ENCODE peak calls at places on chromosome 18, in eight cellular contexts. One of them, this sample, is unnamed.

GRCh38 chr18:10266236-10266585 is 188.2 kb upstream of the APCDD1 start:
- DNase-seq in stimulated activated naive CD4-positive, alpha-beta T cell: no peak
- DNase-seq in mammary epithelial cell: no peak
- DNase-seq in GM04504: no peak
- DNase-seq in stimulated activated CD8-positive, alpha-beta memory T cell treated with anti-CD3 and anti-CD28 coated beads, Interleukin-15, amount 100 ng/mL, for 24 hours: no peak
- DNase-seq in Daoy: no peak
- DNase-seq in SJCRH30: no peak
- DNase-seq in AG20443: no peak
- DNase-seq in this sample: no peak

GRCh38 chr18:56645415-56646016 is 5.6 kb upstream of the WDR7 start:
- DNase-seq in AG20443: no peak
- DNase-seq in stimulated activated CD8-positive, alpha-beta memory T cell treated with anti-CD3 and anti-CD28 coated beads, Interleukin-15, amount 100 ng/mL, for 24 hours: no peak
- DNase-seq in Daoy: no peak
- DNase-seq in mammary epithelial cell: no peak
- DNase-seq in stimulated activated naive CD4-positive, alpha-beta T cell: no peak
- DNase-seq in SJCRH30: no peak
- DNase-seq in GM04504: no peak
- DNase-seq in this sample: peak; percentile 26

GRCh38 chr18:35024965-35025364 is 16.2 kb upstream of the MAPRE2 start:
- DNase-seq in GM04504: peak; percentile 95
- DNase-seq in Daoy: no peak
- DNase-seq in mammary epithelial cell: no peak
- DNase-seq in AG20443: peak; percentile 72
- DNase-seq in SJCRH30: peak; percentile 64
- DNase-seq in stimulated activated naive CD4-positive, alpha-beta T cell: no peak
- DNase-seq in stimulated activated CD8-positive, alpha-beta memory T cell treated with anti-CD3 and anti-CD28 coated beads, Interleukin-15, amount 100 ng/mL, for 24 hours: no peak
- DNase-seq in this sample: no peak

GRCh38 chr18:79856119-79857080 is 58.7 kb downstream of the KCNG2 start:
- DNase-seq in GM04504: no peak
- DNase-seq in AG20443: peak; percentile 58
- DNase-seq in stimulated activated naive CD4-positive, alpha-beta T cell: peak; percentile 5
- DNase-seq in mammary epithelial cell: no peak
- DNase-seq in Daoy: no peak
- DNase-seq in SJCRH30: peak; percentile 90
- DNase-seq in stimulated activated CD8-positive, alpha-beta memory T cell treated with anti-CD3 and anti-CD28 coated beads, Interleukin-15, amount 100 ng/mL, for 24 hours: no peak
- DNase-seq in this sample: no peak

GRCh38 chr18:50128506-50129271 is 66.3 kb downstream of the MYO5B start:
- DNase-seq in GM04504: no peak
- DNase-seq in stimulated activated naive CD4-positive, alpha-beta T cell: no peak
- DNase-seq in SJCRH30: no peak
- DNase-seq in stimulated activated CD8-positive, alpha-beta memory T cell treated with anti-CD3 and anti-CD28 coated beads, Interleukin-15, amount 100 ng/mL, for 24 hours: no peak
- DNase-seq in AG20443: no peak
- DNase-seq in mammary epithelial cell: no peak
- DNase-seq in Daoy: no peak
- DNase-seq in this sample: no peak

GRCh38 chr18:62347091-62347506 is 22.0 kb downstream of the TNFRSF11A start:
- DNase-seq in Daoy: peak; percentile 13
- DNase-seq in SJCRH30: no peak
- DNase-seq in AG20443: no peak
- DNase-seq in stimulated activated CD8-positive, alpha-beta memory T cell treated with anti-CD3 and anti-CD28 coated beads, Interleukin-15, amount 100 ng/mL, for 24 hours: no peak
- DNase-seq in stimulated activated naive CD4-positive, alpha-beta T cell: no peak
- DNase-seq in mammary epithelial cell: no peak
- DNase-seq in GM04504: no peak
- DNase-seq in this sample: no peak

GRCh38 chr18:73879771-73880170 is 267.9 kb downstream of the FBXO15 start:
- DNase-seq in stimulated activated CD8-positive, alpha-beta memory T cell treated with anti-CD3 and anti-CD28 coated beads, Interleukin-15, amount 100 ng/mL, for 24 hours: no peak
- DNase-seq in SJCRH30: no peak
- DNase-seq in GM04504: no peak
- DNase-seq in mammary epithelial cell: no peak
- DNase-seq in stimulated activated naive CD4-positive, alpha-beta T cell: no peak
- DNase-seq in Daoy: peak; percentile 36
- DNase-seq in AG20443: no peak
- DNase-seq in this sample: no peak

GRCh38 chr18:57258131-57258777 is 94.1 kb upstream of the ST8SIA3 start:
- DNase-seq in stimulated activated naive CD4-positive, alpha-beta T cell: no peak
- DNase-seq in SJCRH30: no peak
- DNase-seq in Daoy: no peak
- DNase-seq in GM04504: no peak
- DNase-seq in AG20443: no peak
- DNase-seq in stimulated activated CD8-positive, alpha-beta memory T cell treated with anti-CD3 and anti-CD28 coated beads, Interleukin-15, amount 100 ng/mL, for 24 hours: no peak
- DNase-seq in mammary epithelial cell: no peak
- DNase-seq in this sample: no peak

GRCh38 chr18:686339-687111 is 25.9 kb downstream of the ENOSF1 start:
- DNase-seq in mammary epithelial cell: no peak
- DNase-seq in SJCRH30: peak; percentile 34
- DNase-seq in AG20443: no peak
- DNase-seq in Daoy: no peak
- DNase-seq in stimulated activated CD8-positive, alpha-beta memory T cell treated with anti-CD3 and anti-CD28 coated beads, Interleukin-15, amount 100 ng/mL, for 24 hours: no peak
- DNase-seq in GM04504: no peak
- DNase-seq in stimulated activated naive CD4-positive, alpha-beta T cell: no peak
- DNase-seq in this sample: no peak

GRCh38 chr18:67509711-67510110 is 6.8 kb downstream of the DSEL start:
- DNase-seq in stimulated activated naive CD4-positive, alpha-beta T cell: no peak
- DNase-seq in mammary epithelial cell: no peak
- DNase-seq in SJCRH30: no peak
- DNase-seq in GM04504: no peak
- DNase-seq in AG20443: peak; percentile 24
- DNase-seq in Daoy: no peak
- DNase-seq in stimulated activated CD8-positive, alpha-beta memory T cell treated with anti-CD3 and anti-CD28 coated beads, Interleukin-15, amount 100 ng/mL, for 24 hours: no peak
- DNase-seq in this sample: no peak

GRCh38 chr18:3935316-3935715 is 485.3 kb downstream of the TGIF1 start:
- DNase-seq in AG20443: no peak
- DNase-seq in GM04504: no peak
- DNase-seq in mammary epithelial cell: no peak
- DNase-seq in stimulated activated naive CD4-positive, alpha-beta T cell: no peak
- DNase-seq in SJCRH30: no peak
- DNase-seq in Daoy: no peak
- DNase-seq in stimulated activated CD8-positive, alpha-beta memory T cell treated with anti-CD3 and anti-CD28 coated beads, Interleukin-15, amount 100 ng/mL, for 24 hours: no peak
- DNase-seq in this sample: no peak

GRCh38 chr18:27609221-27609620 is 424.1 kb upstream of the CHST9 start:
- DNase-seq in GM04504: no peak
- DNase-seq in stimulated activated CD8-positive, alpha-beta memory T cell treated with anti-CD3 and anti-CD28 coated beads, Interleukin-15, amount 100 ng/mL, for 24 hours: no peak
- DNase-seq in mammary epithelial cell: no peak
- DNase-seq in SJCRH30: no peak
- DNase-seq in Daoy: no peak
- DNase-seq in stimulated activated naive CD4-positive, alpha-beta T cell: no peak
- DNase-seq in AG20443: no peak
- DNase-seq in this sample: no peak

GRCh38 chr18:25921677-25922421 is 168.6 kb downstream of the SS18 start:
- DNase-seq in AG20443: peak; percentile 52
- DNase-seq in Daoy: peak; percentile 55
- DNase-seq in stimulated activated CD8-positive, alpha-beta memory T cell treated with anti-CD3 and anti-CD28 coated beads, Interleukin-15, amount 100 ng/mL, for 24 hours: no peak
- DNase-seq in SJCRH30: peak; percentile 43
- DNase-seq in stimulated activated naive CD4-positive, alpha-beta T cell: peak; percentile 1
- DNase-seq in GM04504: no peak
- DNase-seq in mammary epithelial cell: peak; percentile 31
- DNase-seq in this sample: peak; percentile 57

GRCh38 chr18:13281406-13281805 is 62.8 kb downstream of the LDLRAD4 start:
- DNase-seq in GM04504: no peak
- DNase-seq in stimulated activated naive CD4-positive, alpha-beta T cell: no peak
- DNase-seq in stimulated activated CD8-positive, alpha-beta memory T cell treated with anti-CD3 and anti-CD28 coated beads, Interleukin-15, amount 100 ng/mL, for 24 hours: no peak
- DNase-seq in SJCRH30: no peak
- DNase-seq in mammary epithelial cell: no peak
- DNase-seq in AG20443: no peak
- DNase-seq in Daoy: no peak
- DNase-seq in this sample: no peak

GRCh38 chr18:62979172-62979571 is 263.8 kb downstream of the PHLPP1 start:
- DNase-seq in Daoy: peak; percentile 70
- DNase-seq in stimulated activated CD8-positive, alpha-beta memory T cell treated with anti-CD3 and anti-CD28 coated beads, Interleukin-15, amount 100 ng/mL, for 24 hours: no peak
- DNase-seq in AG20443: peak; percentile 55
- DNase-seq in SJCRH30: peak; percentile 78
- DNase-seq in mammary epithelial cell: peak; percentile 77
- DNase-seq in stimulated activated naive CD4-positive, alpha-beta T cell: no peak
- DNase-seq in GM04504: peak; percentile 66
- DNase-seq in this sample: no peak

GRCh38 chr18:58438161-58438983 is 190.5 kb downstream of the ALPK2 start:
- DNase-seq in Daoy: peak; percentile 15
- DNase-seq in AG20443: peak; percentile 56
- DNase-seq in stimulated activated naive CD4-positive, alpha-beta T cell: no peak
- DNase-seq in GM04504: no peak
- DNase-seq in mammary epithelial cell: peak; percentile 16
- DNase-seq in stimulated activated CD8-positive, alpha-beta memory T cell treated with anti-CD3 and anti-CD28 coated beads, Interleukin-15, amount 100 ng/mL, for 24 hours: no peak
- DNase-seq in SJCRH30: no peak
- DNase-seq in this sample: no peak

GRCh38 chr18:7733642-7734041 is 166.5 kb downstream of the PTPRM start:
- DNase-seq in mammary epithelial cell: peak; percentile 43
- DNase-seq in GM04504: no peak
- DNase-seq in stimulated activated naive CD4-positive, alpha-beta T cell: no peak
- DNase-seq in SJCRH30: no peak
- DNase-seq in Daoy: no peak
- DNase-seq in stimulated activated CD8-positive, alpha-beta memory T cell treated with anti-CD3 and anti-CD28 coated beads, Interleukin-15, amount 100 ng/mL, for 24 hours: no peak
- DNase-seq in AG20443: no peak
- DNase-seq in this sample: no peak

GRCh38 chr18:54766631-54767030 is 61.6 kb upstream of the RAB27B start:
- DNase-seq in stimulated activated CD8-positive, alpha-beta memory T cell treated with anti-CD3 and anti-CD28 coated beads, Interleukin-15, amount 100 ng/mL, for 24 hours: no peak
- DNase-seq in mammary epithelial cell: peak; percentile 48
- DNase-seq in AG20443: no peak
- DNase-seq in SJCRH30: no peak
- DNase-seq in GM04504: no peak
- DNase-seq in stimulated activated naive CD4-positive, alpha-beta T cell: no peak
- DNase-seq in Daoy: no peak
- DNase-seq in this sample: no peak

GRCh38 chr18:21907451-21907850 is 166.9 kb downstream of the MIB1 start:
- DNase-seq in stimulated activated naive CD4-positive, alpha-beta T cell: no peak
- DNase-seq in stimulated activated CD8-positive, alpha-beta memory T cell treated with anti-CD3 and anti-CD28 coated beads, Interleukin-15, amount 100 ng/mL, for 24 hours: no peak
- DNase-seq in mammary epithelial cell: no peak
- DNase-seq in SJCRH30: no peak
- DNase-seq in AG20443: no peak
- DNase-seq in GM04504: no peak
- DNase-seq in Daoy: no peak
- DNase-seq in this sample: no peak

GRCh38 chr18:57748770-57749603 is 54.1 kb downstream of the ATP8B1 start:
- DNase-seq in GM04504: no peak
- DNase-seq in mammary epithelial cell: peak; percentile 47
- DNase-seq in Daoy: peak; percentile 36
- DNase-seq in stimulated activated naive CD4-positive, alpha-beta T cell: no peak
- DNase-seq in SJCRH30: no peak
- DNase-seq in stimulated activated CD8-positive, alpha-beta memory T cell treated with anti-CD3 and anti-CD28 coated beads, Interleukin-15, amount 100 ng/mL, for 24 hours: no peak
- DNase-seq in AG20443: no peak
- DNase-seq in this sample: no peak

This sample was measured in HCT116.